ENCODE peak calls at places on chromosomes 5 and 9, in six cellular contexts. N is fibroblast of lung, P is H9, W is mesenchymal stem cell, C is GM23248, L is mammary epithelial cell. M is an unnamed sample.

GRCh38 chr9:114930063-114930812 is at the start of gene TNFSF8:
- DNase-seq in C (no peak), W (no peak), N (no peak), P (no peak), L (no peak), M (no peak)

GRCh38 chr5:158802941-158803341 is 296.8 kb downstream of the EBF1 start:
- DNase-seq in N (peak), W (no peak), P (no peak), C (peak), L (no peak), M (no peak)

GRCh38 chr5:32143991-32144636 is 30.0 kb downstream of the GOLPH3 start:
- DNase-seq in N (peak), W (no peak), P (no peak), L (no peak), C (no peak), M (no peak)

GRCh38 chr5:79143684-79144379 is 32.2 kb downstream of the BHMT start:
- DNase-seq in C (peak), W (no peak), L (peak), N (peak), P (no peak), M (no peak)

GRCh38 chr5:156800982-156801381 is 49.1 kb upstream of the PPP1R2B start:
- DNase-seq in C (no peak), N (no peak), P (peak), L (no peak), W (no peak), M (no peak)

GRCh38 chr9:91416086-91416712 is 7.4 kb downstream of the NFIL3 start:
- DNase-seq in L (peak), C (peak), P (no peak), W (peak), N (peak), M (no peak)

GRCh38 chr5:157303667-157304327 is 37.9 kb downstream of the CYFIP2 start:
- DNase-seq in P (peak), N (no peak), W (no peak), C (no peak), L (no peak), M (peak)

GRCh38 chr9:38018964-38019602 is 49.9 kb downstream of the SHB start:
- DNase-seq in L (peak), N (peak), C (peak), P (no peak), W (peak), M (no peak)

GRCh38 chr5:179914032-179914755 is 6.5 kb upstream of the TBC1D9B start:
- DNase-seq in N (peak), L (peak), P (no peak), C (peak), W (peak), M (no peak)

GRCh38 chr9:135907006-135907434 is 326 bp downstream of the CAMSAP1 start:
- DNase-seq in L (no peak), N (peak), P (no peak), W (peak), C (peak), M (peak)

GRCh38 chr5:172096184-172096941 is 89.9 kb upstream of the FBXW11 start:
- DNase-seq in C (no peak), L (no peak), N (peak), W (peak), P (no peak), M (no peak)

GRCh38 chr9:113587471-113588031 is 124.0 kb downstream of the RGS3 start:
- DNase-seq in P (peak), W (peak), N (peak), L (no peak), C (no peak), M (no peak)

DNA sequence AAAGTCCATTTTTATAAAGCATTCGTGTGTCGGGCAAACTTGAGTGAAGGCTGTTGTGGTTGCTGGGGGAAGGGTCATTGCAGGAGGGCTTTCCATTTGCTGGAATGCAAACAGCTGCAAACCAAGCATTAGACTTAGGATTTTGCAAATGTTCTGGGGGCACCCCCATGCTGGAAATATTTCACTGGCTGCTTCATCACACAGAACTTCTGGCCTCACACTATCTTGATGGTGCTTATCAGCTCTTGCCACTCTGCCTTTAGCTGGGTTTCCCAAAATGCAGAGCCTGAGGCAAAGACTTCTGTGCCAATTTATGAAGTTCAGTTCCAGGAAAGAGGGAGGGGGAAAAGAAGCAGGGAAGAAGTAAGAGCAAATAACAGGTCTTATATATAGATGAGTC is 8.6 kb upstream of the COL15A1 start:
- DNase-seq in C (no peak), L (no peak), P (no peak), N (no peak), W (no peak), M (no peak)
- H3K9ac ChIP-seq in C (no peak), L (no peak), P (no peak), N (no peak), W (no peak), M (no peak)

DNA sequence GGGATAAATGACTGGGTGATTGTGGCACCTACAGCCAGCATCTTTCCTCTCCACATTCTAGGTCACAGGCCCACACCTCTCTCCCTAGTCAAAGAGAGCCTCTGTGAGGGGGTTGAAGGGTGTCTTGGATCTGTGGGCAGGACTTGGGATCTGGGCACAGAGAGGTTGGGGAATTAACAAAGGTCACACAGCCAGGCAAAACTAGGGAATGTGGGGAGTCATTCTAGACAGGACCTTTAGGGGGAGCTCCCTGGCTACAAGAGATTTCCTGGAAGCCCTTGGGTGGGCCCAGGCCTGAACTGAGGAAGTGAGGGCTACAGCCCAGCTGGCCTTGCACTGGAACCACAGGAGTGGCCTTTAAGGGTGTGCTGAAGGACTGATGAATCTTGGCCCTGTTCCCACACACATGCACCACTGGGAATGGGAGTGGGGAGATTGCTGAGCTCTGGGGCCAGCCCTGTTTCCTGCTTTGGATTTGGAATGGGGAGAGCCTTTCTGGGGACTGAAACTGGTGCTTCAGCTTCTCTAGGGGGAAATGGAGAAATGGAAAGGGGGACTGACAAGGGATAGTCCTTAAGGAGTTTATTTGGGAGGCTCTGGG is 12.4 kb upstream of the CXXC5 start:
- DNase-seq in C (peak), L (peak), N (peak), P (no peak), W (peak), M (no peak)
- H3K9ac ChIP-seq in C (peak), L (no peak), N (no peak), P (no peak), W (peak), M (no peak)

DNA sequence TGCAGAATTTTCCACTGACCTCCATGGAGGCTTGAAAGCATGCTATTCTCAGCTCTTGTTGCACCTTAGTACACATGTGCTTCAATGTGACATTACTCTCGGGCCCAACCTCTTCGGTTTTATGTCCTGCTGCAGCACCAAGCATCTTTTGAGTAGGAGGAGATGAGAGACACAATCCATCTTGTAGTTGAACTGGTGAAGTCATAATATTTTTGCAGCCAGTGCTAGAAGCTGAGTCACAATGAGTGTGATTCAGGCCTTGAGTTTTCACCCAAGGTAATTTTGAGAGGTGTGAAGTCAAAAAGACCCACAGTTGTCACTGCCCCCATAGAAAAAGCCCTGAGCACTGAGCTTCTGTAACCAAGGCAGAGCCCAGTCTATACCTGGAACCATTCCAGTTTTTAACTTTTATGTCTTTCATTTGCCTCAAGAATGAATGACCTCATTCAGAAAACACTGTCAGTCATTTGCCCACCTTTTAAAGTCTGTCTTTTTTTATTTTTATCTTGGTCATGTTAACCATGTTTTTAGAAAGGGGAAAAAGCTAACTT is 117.7 kb downstream of the ZNF462 start:
- DNase-seq in C (peak), L (no peak), P (no peak), N (peak), W (no peak), M (no peak)
- H3K9ac ChIP-seq in C (no peak), L (no peak), P (no peak), N (no peak), W (no peak), M (no peak)

GRCh38 chr5:81187885-81188284 is 45.2 kb upstream of the CKMT2 start:
- DNase-seq in P (no peak), L (no peak), C (no peak), N (no peak), W (no peak), M (no peak)
- H3K9ac ChIP-seq in P (no peak), L (no peak), C (no peak), N (no peak), W (no peak), M (no peak)

GRCh38 chr9:35813434-35814105 is 1.3 kb downstream of the HINT2 start:
- DNase-seq in L (no peak), W (peak), P (peak), N (peak), C (peak), M (no peak)
- H3K9ac ChIP-seq in L (no peak), W (peak), P (no peak), N (no peak), C (no peak), M (peak)